ENCODE peak calls at places on chromosomes 7 and 10, in four cellular contexts. C is stimulated activated naive CD8-positive, alpha-beta T cell treated with anti-CD3 and anti-CD28 coated beads, Interleukin-15, amount 100 ng/mL, for 72 hours; Z is naive thymus-derived CD8-positive, alpha-beta T cell; A is esophagus mucosa. D is an unnamed sample.

GRCh38 chr10:47146571-47146970 is 153.4 kb upstream of the GDF10 start:
- ATAC-seq in A (peak), Z (no peak), C (no peak), D (no peak)

GRCh38 chr10:76206797-76207352 is 775.5 kb downstream of the LRMDA start:
- ATAC-seq in A (no peak), C (no peak), Z (no peak), D (no peak)

GRCh38 chr10:77702166-77702565 is 64.6 kb upstream of the KCNMA1 start:
- ATAC-seq in A (no peak), C (no peak), Z (no peak), D (peak)

GRCh38 chr7:143104759-143105158 is 27.1 kb upstream of the PIP start:
- ATAC-seq in C (no peak), Z (no peak), A (no peak), D (no peak)

GRCh38 chr7:42843209-42843800 is 68.6 kb downstream of the C7orf25 start:
- ATAC-seq in A (no peak), Z (no peak), C (peak), D (no peak)

GRCh38 chr7:31082450-31082849 is 30.3 kb downstream of the ADCYAP1R1 start:
- ATAC-seq in C (no peak), A (no peak), Z (no peak), D (no peak)

GRCh38 chr7:100177040-100178001 is at the start of the genes GPC2 and STAG3:
- ATAC-seq in C (peak), A (peak), Z (peak), D (peak)

GRCh38 chr7:19747740-19748339 is 25.6 kb downstream of the TMEM196 start:
- ATAC-seq in Z (no peak), C (no peak), A (no peak), D (no peak)

GRCh38 chr7:156735861-156736260 is 95.3 kb downstream of the RNF32 start:
- ATAC-seq in C (no peak), A (peak), Z (no peak), D (no peak)

GRCh38 chr7:130063036-130063435 is 7.3 kb upstream of the KLHDC10 start:
- ATAC-seq in C (peak), A (peak), Z (peak), D (peak)

GRCh38 chr7:13278020-13278419 is 590.6 kb downstream of the ARL4A start:
- ATAC-seq in Z (no peak), A (no peak), C (no peak), D (no peak)

GRCh38 chr7:111027396-111027795 is 63.5 kb upstream of the LRRN3 start:
- ATAC-seq in A (no peak), Z (no peak), C (peak), D (peak)

GRCh38 chr10:5529702-5530411 is 5.1 kb downstream of the CALML3 start:
- ATAC-seq in A (no peak), Z (no peak), C (no peak), D (no peak)

GRCh38 chr10:86413046-86413728 is 46.6 kb upstream of the GRID1 start:
- ATAC-seq in C (peak), Z (peak), A (peak), D (peak)

GRCh38 chr7:11193131-11193867 is 219.6 kb downstream of the PHF14 start:
- ATAC-seq in Z (no peak), A (no peak), C (peak), D (no peak)

GRCh38 chr7:135714534-135715009 is 13.4 kb downstream of the SLC13A4 start:
- ATAC-seq in C (peak), Z (no peak), A (peak), D (no peak)

GRCh38 chr10:46328853-46329689 is 42.3 kb downstream of the ANTXRL start:
- ATAC-seq in Z (no peak), A (no peak), C (no peak), D (no peak)